ENCODE peak calls at places on chromosomes 7 and 10, in eight cellular contexts. X is fibroblast of lung, E is HCT116, C is hepatocyte, L is PC-9, R is SK-N-SH, Z is neuronal stem cell, P is A549. S is an unnamed sample. For H3K4me1, the result is how much of the 10 kb centered on the place peaks cover.

GRCh38 chr7:88280801-88281200 is 25.9 kb downstream of the STEAP4 start:
- DNase-seq in X (no peak), E (no peak), C (no peak), L (no peak), R (no peak), Z (no peak), P (no peak), S (no peak)

GRCh38 chr7:139033346-139034114 is 2.3 kb downstream of the ZC3HAV1L start:
- DNase-seq in X (no peak), E (no peak), C (no peak), L (no peak), R (no peak), Z (no peak), P (no peak), S (no peak)

GRCh38 chr10:55852850-55853249 is 508.2 kb downstream of the ZWINT start:
- DNase-seq in X (no peak), E (no peak), C (no peak), L (no peak), R (no peak), Z (no peak), P (no peak), S (no peak)

GRCh38 chr7:142357953-142358520 is 100.2 kb upstream of the PRSS58 start:
- DNase-seq in X (peak), E (peak), C (peak), L (peak), R (peak), Z (peak), P (peak), S (peak)

GRCh38 chr7:128829391-128830166 is 627 bp upstream of the FLNC start:
- DNase-seq in X (peak), E (no peak), C (peak), L (no peak), R (peak), Z (no peak), P (no peak), S (peak)

GRCh38 chr10:47241946-47242900 is 57.8 kb upstream of the GDF10 start:
- DNase-seq in X (no peak), E (no peak), C (no peak), L (no peak), R (no peak), Z (no peak), P (no peak), S (no peak)

GRCh38 chr7:101996131-101996691 is 178.8 kb downstream of the CUX1 start:
- DNase-seq in X (no peak), E (no peak), C (no peak), L (no peak), R (no peak), Z (no peak), P (no peak), S (no peak)

GRCh38 chr10:78802866-78803265 is 265.9 kb upstream of the ZMIZ1 start:
- DNase-seq in X (peak), E (no peak), C (peak), L (peak), R (peak), Z (no peak), P (no peak), S (peak)

GRCh38 chr7:13790611-13791010 is 198.9 kb downstream of the ETV1 start:
- DNase-seq in X (no peak), E (no peak), C (no peak), L (no peak), R (no peak), Z (no peak), P (no peak), S (no peak)

GRCh38 chr7:30237271-30237695 is 47.1 kb upstream of the ZNRF2 start:
- DNase-seq in X (no peak), E (no peak), C (no peak), L (no peak), R (no peak), Z (no peak), P (no peak), S (no peak)

GRCh38 chr7:26815452-26815851 is 48.9 kb downstream of the SKAP2 start:
- DNase-seq in X (no peak), E (no peak), C (no peak), L (no peak), R (peak), Z (no peak), P (no peak), S (no peak)

GRCh38 chr7:101174322-101174854 is 5.7 kb downstream of the NAT16 start:
- DNase-seq in X (no peak), E (no peak), C (no peak), L (no peak), R (peak), Z (no peak), P (no peak), S (peak)

GRCh38 chr7:25091129-25091528 is 33.9 kb downstream of the CYCS start:
- DNase-seq in X (no peak), E (no peak), C (no peak), L (no peak), R (no peak), Z (no peak), P (no peak), S (no peak)

GRCh38 chr10:33334839-33335549 is 527 bp upstream of the NRP1 start:
- DNase-seq in X (peak), E (peak), C (peak), L (peak), R (peak), Z (peak), P (peak), S (peak)

GRCh38 chr10:131872837-131873375 is 27.9 kb upstream of the PPP2R2D start:
- DNase-seq in X (no peak), E (no peak), C (no peak), L (no peak), R (no peak), Z (no peak), P (no peak), S (no peak)

GRCh38 chr10:102492983-102493382 is 9.5 kb downstream of the ACTR1A start:
- DNase-seq in X (peak), E (no peak), C (peak), L (no peak), R (no peak), Z (no peak), P (no peak), S (no peak)

GRCh38 chr7:137687556-137688280 is 159.1 kb downstream of the DGKI start:
- DNase-seq in X (peak), E (no peak), C (no peak), L (no peak), R (no peak), Z (no peak), P (no peak), S (no peak)

GRCh38 chr7:67896721-67897120 is 900.1 kb downstream of the TYW1 start:
- DNase-seq in X (no peak), E (no peak), C (no peak), L (no peak), R (no peak), Z (no peak), P (no peak), S (no peak)

GRCh38 chr7:20114463-20114862 is 102.7 kb downstream of the MACC1 start:
- DNase-seq in X (peak), E (no peak), C (peak), L (no peak), R (no peak), Z (peak), P (no peak), S (peak)

GRCh38 chr7:34087892-34088891 is 182.9 kb downstream of the BMPER start:
- DNase-seq in X (peak), E (peak), C (peak), L (no peak), R (peak), Z (peak), P (no peak), S (peak)

GRCh38 chr7:26497801-26498596 is 206.3 kb downstream of the SNX10 start:
- DNase-seq in X (no peak), E (no peak), C (peak), L (no peak), R (no peak), Z (no peak), P (no peak), S (no peak)

GRCh38 chr10:98892523-98892922 is 343.1 kb downstream of the HPSE2 start:
- DNase-seq in X (no peak), E (no peak), C (no peak), L (no peak), R (no peak), Z (no peak), P (no peak), S (no peak)

GRCh38 chr10:25639646-25640045 is 294.4 kb upstream of the MYO3A start:
- DNase-seq in X (no peak), E (no peak), C (no peak), L (no peak), R (no peak), Z (no peak), P (no peak), S (no peak)

GRCh38 chr7:2617710-2617975 is 14.1 kb upstream of the TTYH3 start:
- DNase-seq in X (peak), E (no peak), C (no peak), L (no peak), R (no peak), Z (no peak), P (no peak), S (no peak)
- H3K4me2 ChIP-seq in X (peak), E (no peak), C (peak), L (no peak), R (no peak), Z (no peak), P (no peak), S (peak)

GRCh38 chr10:80280071-80280800 is 9.2 kb downstream of the MAT1A start:
- DNase-seq in X (no peak), E (no peak), C (no peak), L (no peak), R (no peak), Z (no peak), P (no peak), S (no peak)
- H3K27ac ChIP-seq in X (no peak), E (no peak), C (no peak), L (no peak), R (no peak), Z (no peak), P (no peak), S (no peak)

GRCh38 chr10:6562221-6562620 is 17.9 kb downstream of the PRKCQ start:
- DNase-seq in X (no peak), E (no peak), C (no peak), L (no peak), R (no peak), Z (no peak), P (no peak), S (no peak)

GRCh38 chr10:6563075-6563474 is 17.0 kb downstream of the PRKCQ start:
- DNase-seq in X (no peak), E (no peak), C (no peak), L (no peak), R (no peak), Z (no peak), P (no peak), S (peak)

GRCh38 chr10:6561552-6561951 is 18.5 kb downstream of the PRKCQ start:
- DNase-seq in X (no peak), E (no peak), C (no peak), L (no peak), R (no peak), Z (no peak), P (no peak), S (no peak)

GRCh38 chr10:6558272-6558671 is 21.8 kb downstream of the PRKCQ start:
- DNase-seq in X (no peak), E (no peak), C (no peak), L (no peak), R (no peak), Z (no peak), P (no peak), S (no peak)

GRCh38 chr10:6558759-6559429 is 21.2 kb downstream of the PRKCQ start:
- DNase-seq in X (no peak), E (no peak), C (no peak), L (no peak), R (no peak), Z (no peak), P (no peak), S (no peak)
- H3K4me1 ChIP-seq in X (under half), E (under half), C (under half), L (under half), R (under half), Z (under half), P (under half), S (under half)

DNA sequence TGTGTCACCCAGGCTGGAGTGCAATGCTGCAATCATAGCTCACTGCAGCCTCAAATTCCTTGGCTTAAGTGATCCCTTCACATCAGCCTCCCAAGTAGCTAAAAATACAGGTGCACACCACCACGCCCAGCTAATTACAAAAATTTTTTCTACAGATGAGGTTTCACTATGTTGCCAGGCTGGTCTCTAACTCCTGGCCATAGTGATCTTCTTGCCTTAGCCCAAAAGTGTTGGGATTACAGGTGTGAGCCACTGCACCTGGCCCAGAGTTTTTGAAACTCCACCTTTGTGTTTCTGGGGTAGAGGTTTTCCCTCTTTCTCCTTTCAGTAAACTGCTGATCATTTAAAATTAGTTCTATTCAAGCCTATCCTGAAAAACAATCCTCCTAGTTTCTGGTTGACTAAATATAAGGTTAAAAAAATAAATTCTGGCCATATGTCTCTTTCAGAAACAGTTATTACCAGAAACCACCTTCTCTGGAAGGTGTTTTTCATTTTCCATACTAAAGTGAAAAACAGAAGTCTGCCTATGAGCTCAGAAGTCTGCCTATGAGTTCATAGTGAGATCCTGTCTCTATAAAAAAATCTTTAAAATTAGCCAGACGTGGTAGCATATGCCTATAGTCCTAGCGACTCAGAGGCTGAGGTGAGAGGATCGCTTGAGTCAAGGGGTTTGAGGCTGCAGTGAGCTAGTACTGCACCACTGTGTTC is 63.8 kb downstream of the VOPP1 start:
- DNase-seq in X (no peak), E (no peak), C (no peak), L (no peak), R (no peak), Z (no peak), P (no peak), S (no peak)
- H3K4me2 ChIP-seq in X (no peak), E (no peak), C (no peak), L (no peak), R (no peak), Z (no peak), P (no peak), S (no peak)

GRCh38 chr7:129886818-129887186 is 66.0 kb downstream of the UBE2H start:
- DNase-seq in X (no peak), E (no peak), C (no peak), L (no peak), R (no peak), Z (no peak), P (no peak), S (no peak)

GRCh38 chr7:129887865-129888264 is 64.9 kb downstream of the UBE2H start:
- DNase-seq in X (no peak), E (no peak), C (no peak), L (no peak), R (no peak), Z (no peak), P (no peak), S (no peak)

GRCh38 chr7:129889133-129889854 is 63.5 kb downstream of the UBE2H start:
- DNase-seq in X (no peak), E (no peak), C (no peak), L (no peak), R (no peak), Z (no peak), P (no peak), S (no peak)

GRCh38 chr7:129886184-129886817 is 66.5 kb downstream of the UBE2H start:
- DNase-seq in X (no peak), E (no peak), C (no peak), L (no peak), R (no peak), Z (no peak), P (no peak), S (no peak)

GRCh38 chr7:129890090-129890489 is 62.7 kb downstream of the UBE2H start:
- DNase-seq in X (no peak), E (no peak), C (no peak), L (no peak), R (no peak), Z (no peak), P (no peak), S (no peak)
- H3K27ac ChIP-seq in X (no peak), E (peak), C (peak), L (no peak), R (no peak), Z (no peak), P (no peak), S (no peak)

GRCh38 chr7:22586806-22587180 is 86.8 kb upstream of the STEAP1B start:
- DNase-seq in X (peak), E (no peak), C (peak), L (peak), R (no peak), Z (no peak), P (no peak), S (peak)

GRCh38 chr7:22584179-22584578 is 84.2 kb upstream of the STEAP1B start:
- DNase-seq in X (no peak), E (no peak), C (no peak), L (no peak), R (no peak), Z (no peak), P (no peak), S (no peak)

GRCh38 chr7:22588396-22588795 is 88.4 kb upstream of the STEAP1B start:
- DNase-seq in X (no peak), E (no peak), C (no peak), L (no peak), R (no peak), Z (no peak), P (no peak), S (no peak)

GRCh38 chr7:22587322-22587721 is 87.3 kb upstream of the STEAP1B start:
- DNase-seq in X (peak), E (no peak), C (no peak), L (no peak), R (no peak), Z (no peak), P (no peak), S (no peak)

GRCh38 chr7:22586101-22586805 is 86.3 kb upstream of the STEAP1B start:
- DNase-seq in X (peak), E (no peak), C (no peak), L (peak), R (no peak), Z (no peak), P (no peak), S (no peak)
- H3K4me1 ChIP-seq in X (under half), E (under half), C (under half), L (under half), R (under half), Z (under half), P (under half), S (under half)

DNA sequence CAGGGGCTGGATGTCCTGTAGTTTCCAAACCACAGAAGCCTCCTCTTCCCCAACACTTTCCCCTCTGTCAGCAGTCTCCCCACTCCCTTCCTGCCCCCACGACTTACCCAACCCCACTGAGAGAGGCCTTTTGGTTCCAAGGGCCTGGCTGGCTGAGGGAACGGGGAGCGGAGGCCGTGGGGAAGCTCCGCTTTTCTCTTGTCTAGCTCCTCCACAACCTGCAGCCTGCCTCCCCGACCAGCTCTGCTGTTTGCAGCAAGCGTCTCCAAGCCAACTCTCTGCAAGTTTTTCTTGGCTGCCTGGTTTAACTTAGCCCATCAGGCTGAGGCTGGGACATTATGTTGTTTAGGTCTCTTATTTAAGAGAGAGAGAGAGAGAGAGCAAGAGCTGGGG is 126.8 kb downstream of the NEURL1 start:
- DNase-seq in X (no peak), E (no peak), C (no peak), L (no peak), R (no peak), Z (no peak), P (no peak), S (no peak)
- H3K4me2 ChIP-seq in X (no peak), E (no peak), C (no peak), L (no peak), R (no peak), Z (no peak), P (no peak), S (no peak)

DNA sequence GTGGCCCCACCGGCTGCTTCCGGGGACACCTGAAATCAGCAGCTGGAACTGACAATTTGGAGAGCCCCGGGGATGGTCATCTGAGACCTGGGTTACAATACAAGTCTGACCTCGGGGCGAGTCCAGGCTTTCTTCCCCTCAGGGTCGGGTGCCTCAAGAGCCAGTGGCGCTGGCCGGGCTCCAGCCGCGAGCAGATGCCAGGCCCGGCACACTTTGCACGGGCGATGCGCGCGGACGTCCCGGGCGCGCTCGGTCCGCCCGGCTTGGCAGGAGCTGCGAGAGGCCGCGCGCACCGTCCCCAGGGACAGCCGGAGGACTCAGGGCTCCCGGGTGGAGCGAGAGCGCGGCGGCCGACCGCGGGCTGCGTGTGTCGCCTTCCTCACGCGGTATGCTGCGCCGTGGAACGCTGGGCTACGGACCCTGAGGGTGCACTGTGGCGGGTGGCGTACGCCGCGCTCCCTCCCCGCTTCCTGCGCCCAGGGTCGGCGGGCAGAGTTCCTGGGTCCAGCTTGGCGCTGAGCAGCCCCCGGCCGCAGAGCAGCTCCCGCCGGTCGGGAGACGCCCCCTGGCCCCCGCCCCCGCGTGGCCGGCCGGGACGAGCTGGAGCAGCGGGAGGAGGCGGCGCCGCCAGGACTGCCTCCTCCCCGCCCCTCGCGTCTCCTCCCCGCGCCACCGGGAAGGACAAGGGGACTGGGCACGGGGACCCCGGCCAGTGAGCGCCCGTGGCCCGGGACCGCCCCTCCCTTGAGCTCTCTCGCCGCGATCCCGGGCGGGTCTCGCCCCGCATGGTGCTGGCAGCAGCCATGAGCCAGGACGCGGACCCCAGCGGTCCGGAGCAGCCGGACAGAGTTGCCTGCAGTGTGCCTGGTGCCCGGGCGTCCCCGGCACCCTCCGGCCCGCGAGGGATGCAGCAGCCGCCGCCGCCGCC is at the start of gene RBM20:
- DNase-seq in X (no peak), E (no peak), C (peak), L (no peak), R (peak), Z (peak), P (no peak), S (peak)
- H3K27ac ChIP-seq in X (no peak), E (peak), C (no peak), L (no peak), R (peak), Z (no peak), P (peak), S (no peak)

GRCh38 chr10:63227207-63227895 is 94.2 kb downstream of the NRBF2 start:
- DNase-seq in X (no peak), E (peak), C (no peak), L (no peak), R (no peak), Z (no peak), P (no peak), S (no peak)

GRCh38 chr10:63228237-63228636 is 95.1 kb downstream of the NRBF2 start:
- DNase-seq in X (no peak), E (no peak), C (no peak), L (no peak), R (no peak), Z (no peak), P (no peak), S (no peak)

GRCh38 chr10:63219749-63220148 is 86.6 kb downstream of the NRBF2 start:
- DNase-seq in X (no peak), E (no peak), C (no peak), L (no peak), R (no peak), Z (no peak), P (no peak), S (no peak)

GRCh38 chr10:63221950-63222349 is 88.8 kb downstream of the NRBF2 start:
- DNase-seq in X (no peak), E (no peak), C (no peak), L (no peak), R (no peak), Z (no peak), P (no peak), S (no peak)

DNA sequence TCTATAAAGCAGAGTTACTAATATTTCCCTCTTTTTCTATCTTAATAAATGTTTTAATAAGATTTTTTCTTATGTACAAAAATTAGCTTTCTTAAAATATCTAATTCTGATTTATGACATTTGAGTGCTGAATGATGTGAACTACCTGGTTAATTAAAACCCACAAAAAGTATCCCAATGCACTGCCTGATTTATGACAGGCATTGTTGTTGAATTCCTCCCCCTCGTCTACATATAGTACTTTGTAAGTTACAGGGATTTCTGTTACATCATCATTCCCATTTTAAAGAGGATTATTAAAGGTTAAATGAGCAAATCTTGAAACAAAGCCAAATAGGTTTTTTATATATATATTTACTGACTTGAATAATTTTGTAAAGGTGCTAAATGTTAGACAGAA is 91.1 kb downstream of the NRBF2 start:
- DNase-seq in X (no peak), E (no peak), C (no peak), L (no peak), R (no peak), Z (no peak), P (no peak), S (no peak)
- H3K4me1 ChIP-seq in X (under half), E (under half), C (under half), L (under half), R (under half), Z (under half), P (under half), S (under half)